ENCODE peak calls at places on chromosomes 16 and 17, in eight cellular contexts. One of them, this sample, is unnamed. For H3K4me1, the result is how much of the 10 kb centered on the place peaks cover.

GRCh38 chr17:75074532-75074931 is 13.2 kb upstream of the SLC16A5 start:
- DNase-seq in stomach: no peak
- DNase-seq in spleen: no peak
- DNase-seq in lung: no peak
- DNase-seq in A549: no peak
- DNase-seq in heart right ventricle: no peak
- DNase-seq in CD4-positive, alpha-beta memory T cell: no peak
- DNase-seq in kidney: no peak
- DNase-seq in this sample: no peak

GRCh38 chr16:87954361-87954760 is 3.1 kb downstream of the BANP start:
- DNase-seq in stomach: peak
- DNase-seq in spleen: peak
- DNase-seq in lung: no peak
- DNase-seq in A549: no peak
- DNase-seq in heart right ventricle: no peak
- DNase-seq in CD4-positive, alpha-beta memory T cell: no peak
- DNase-seq in kidney: no peak
- DNase-seq in this sample: no peak

GRCh38 chr17:2435852-2436251 is 35.0 kb upstream of the MNT start:
- DNase-seq in stomach: no peak
- DNase-seq in spleen: no peak
- DNase-seq in lung: no peak
- DNase-seq in A549: no peak
- DNase-seq in heart right ventricle: no peak
- DNase-seq in CD4-positive, alpha-beta memory T cell: no peak
- DNase-seq in kidney: no peak
- DNase-seq in this sample: no peak

GRCh38 chr16:1056196-1056595 is 16.4 kb upstream of the SSTR5 start:
- DNase-seq in stomach: no peak
- DNase-seq in spleen: no peak
- DNase-seq in lung: no peak
- DNase-seq in A549: no peak
- DNase-seq in heart right ventricle: no peak
- DNase-seq in CD4-positive, alpha-beta memory T cell: no peak
- DNase-seq in kidney: no peak
- DNase-seq in this sample: no peak

GRCh38 chr16:89067677-89068076 is 26.0 kb upstream of the ACSF3 start:
- DNase-seq in stomach: peak
- DNase-seq in spleen: no peak
- DNase-seq in lung: no peak
- DNase-seq in A549: no peak
- DNase-seq in heart right ventricle: no peak
- DNase-seq in CD4-positive, alpha-beta memory T cell: no peak
- DNase-seq in kidney: no peak
- DNase-seq in this sample: no peak

GRCh38 chr17:1422907-1423306 is 22.9 kb upstream of the YWHAE start:
- DNase-seq in stomach: no peak
- DNase-seq in spleen: no peak
- DNase-seq in lung: peak
- DNase-seq in A549: peak
- DNase-seq in heart right ventricle: no peak
- DNase-seq in CD4-positive, alpha-beta memory T cell: no peak
- DNase-seq in kidney: no peak
- DNase-seq in this sample: no peak

GRCh38 chr17:3935825-3936355 is 19.6 kb upstream of the P2RX1 start:
- DNase-seq in stomach: no peak
- DNase-seq in spleen: no peak
- DNase-seq in lung: no peak
- DNase-seq in A549: no peak
- DNase-seq in heart right ventricle: no peak
- DNase-seq in CD4-positive, alpha-beta memory T cell: no peak
- DNase-seq in kidney: no peak
- DNase-seq in this sample: no peak

GRCh38 chr17:35345926-35346771 is 27.3 kb downstream of the SLFN11 start:
- DNase-seq in stomach: peak
- DNase-seq in spleen: peak
- DNase-seq in lung: peak
- DNase-seq in A549: no peak
- DNase-seq in heart right ventricle: peak
- DNase-seq in CD4-positive, alpha-beta memory T cell: peak
- DNase-seq in kidney: peak
- DNase-seq in this sample: no peak

GRCh38 chr17:51481370-51481769 is 221.0 kb downstream of the UTP18 start:
- DNase-seq in stomach: no peak
- DNase-seq in spleen: no peak
- DNase-seq in lung: no peak
- DNase-seq in A549: no peak
- DNase-seq in heart right ventricle: no peak
- DNase-seq in CD4-positive, alpha-beta memory T cell: no peak
- DNase-seq in kidney: no peak
- DNase-seq in this sample: no peak

GRCh38 chr16:19167710-19168172 is 299 bp upstream of the SYT17 start:
- DNase-seq in stomach: peak
- DNase-seq in spleen: peak
- DNase-seq in lung: peak
- DNase-seq in A549: peak
- DNase-seq in heart right ventricle: peak
- DNase-seq in CD4-positive, alpha-beta memory T cell: no peak
- DNase-seq in kidney: peak
- DNase-seq in this sample: no peak
- H3K4me3 ChIP-seq in stomach: peak
- H3K4me3 ChIP-seq in spleen: peak
- H3K4me3 ChIP-seq in lung: peak
- H3K4me3 ChIP-seq in A549: peak
- H3K4me3 ChIP-seq in heart right ventricle: peak
- H3K4me3 ChIP-seq in CD4-positive, alpha-beta memory T cell: no peak
- H3K4me3 ChIP-seq in kidney: peak
- H3K4me3 ChIP-seq in this sample: no peak

GRCh38 chr16:85651822-85652430 is 36.8 kb downstream of the GINS2 start:
- DNase-seq in stomach: no peak
- DNase-seq in spleen: no peak
- DNase-seq in lung: no peak
- DNase-seq in A549: no peak
- DNase-seq in heart right ventricle: peak
- DNase-seq in CD4-positive, alpha-beta memory T cell: no peak
- DNase-seq in kidney: peak
- DNase-seq in this sample: no peak
- H3K4me1 ChIP-seq in stomach: half or more
- H3K4me1 ChIP-seq in spleen: under half
- H3K4me1 ChIP-seq in lung: under half
- H3K4me1 ChIP-seq in A549: under half
- H3K4me1 ChIP-seq in heart right ventricle: under half
- H3K4me1 ChIP-seq in CD4-positive, alpha-beta memory T cell: under half
- H3K4me1 ChIP-seq in kidney: under half
- H3K4me1 ChIP-seq in this sample: under half

GRCh38 chr17:66395961-66396360 is 93.5 kb downstream of the PRKCA start:
- DNase-seq in stomach: no peak
- DNase-seq in spleen: no peak
- DNase-seq in lung: no peak
- DNase-seq in A549: no peak
- DNase-seq in heart right ventricle: no peak
- DNase-seq in CD4-positive, alpha-beta memory T cell: no peak
- DNase-seq in kidney: no peak
- DNase-seq in this sample: no peak
- H3K27ac ChIP-seq in stomach: no peak
- H3K27ac ChIP-seq in spleen: no peak
- H3K27ac ChIP-seq in lung: no peak
- H3K27ac ChIP-seq in A549: no peak
- H3K27ac ChIP-seq in heart right ventricle: no peak
- H3K27ac ChIP-seq in CD4-positive, alpha-beta memory T cell: no peak
- H3K27ac ChIP-seq in kidney: no peak
- H3K27ac ChIP-seq in this sample: no peak

GRCh38 chr17:39737761-39738567 is at the start of gene GRB7:
- DNase-seq in stomach: peak
- DNase-seq in spleen: peak
- DNase-seq in lung: peak
- DNase-seq in A549: peak
- DNase-seq in heart right ventricle: no peak
- DNase-seq in CD4-positive, alpha-beta memory T cell: no peak
- DNase-seq in kidney: peak
- DNase-seq in this sample: no peak

GRCh38 chr17:39739885-39740356 is 2.2 kb downstream of the GRB7 start:
- DNase-seq in stomach: no peak
- DNase-seq in spleen: no peak
- DNase-seq in lung: no peak
- DNase-seq in A549: peak
- DNase-seq in heart right ventricle: no peak
- DNase-seq in CD4-positive, alpha-beta memory T cell: no peak
- DNase-seq in kidney: no peak
- DNase-seq in this sample: no peak

GRCh38 chr17:39737331-39737760 is 392 bp upstream of the GRB7 start:
- DNase-seq in stomach: no peak
- DNase-seq in spleen: peak
- DNase-seq in lung: no peak
- DNase-seq in A549: no peak
- DNase-seq in heart right ventricle: no peak
- DNase-seq in CD4-positive, alpha-beta memory T cell: no peak
- DNase-seq in kidney: no peak
- DNase-seq in this sample: no peak

GRCh38 chr17:39739020-39739884 is 1.5 kb downstream of the GRB7 start:
- DNase-seq in stomach: peak
- DNase-seq in spleen: peak
- DNase-seq in lung: peak
- DNase-seq in A549: peak
- DNase-seq in heart right ventricle: no peak
- DNase-seq in CD4-positive, alpha-beta memory T cell: no peak
- DNase-seq in kidney: peak
- DNase-seq in this sample: no peak

DNA sequence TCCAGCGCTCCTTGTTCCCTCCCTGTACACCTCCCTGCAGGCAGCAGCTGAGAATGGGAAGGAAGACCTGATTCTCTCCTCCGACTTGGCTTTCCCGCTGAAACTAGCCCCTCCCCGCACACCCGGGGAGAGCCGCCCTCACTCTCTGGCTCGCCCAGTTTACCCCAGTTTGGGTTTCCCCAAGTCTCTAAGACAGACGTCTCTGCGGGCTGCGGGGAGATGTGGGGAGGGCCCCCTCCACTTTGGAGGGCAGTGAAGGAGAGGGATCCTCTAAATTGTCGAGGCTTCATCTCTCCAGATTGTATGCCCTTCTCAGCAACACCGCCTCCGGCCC is 797 bp downstream of the GRB7 start:
- DNase-seq in stomach: peak
- DNase-seq in spleen: peak
- DNase-seq in lung: no peak
- DNase-seq in A549: peak
- DNase-seq in heart right ventricle: no peak
- DNase-seq in CD4-positive, alpha-beta memory T cell: peak
- DNase-seq in kidney: peak
- DNase-seq in this sample: peak
- H3K4me3 ChIP-seq in stomach: peak
- H3K4me3 ChIP-seq in spleen: peak
- H3K4me3 ChIP-seq in lung: peak
- H3K4me3 ChIP-seq in A549: peak
- H3K4me3 ChIP-seq in heart right ventricle: peak
- H3K4me3 ChIP-seq in CD4-positive, alpha-beta memory T cell: no peak
- H3K4me3 ChIP-seq in kidney: peak
- H3K4me3 ChIP-seq in this sample: peak